ENCODE peak calls at places on chromosome X, in four cellular contexts. F, M, V and K are unnamed samples.

GRCh38 chrX:19964017-19964710 is 26.7 kb downstream of the BCLAF3 start:
- DNase-seq in F (no peak), V (peak), M (no peak), K (no peak)

GRCh38 chrX:69016220-69016941 is 148.9 kb downstream of the PJA1 start:
- DNase-seq in F (no peak), M (no peak), V (no peak), K (peak)

GRCh38 chrX:148649145-148649645 is 148.8 kb downstream of the AFF2 start:
- DNase-seq in M (peak), F (peak), V (no peak), K (no peak)

GRCh38 chrX:37357436-37357835 is 8.3 kb downstream of the PRRG1 start:
- DNase-seq in F (no peak), M (no peak), V (no peak), K (no peak)

GRCh38 chrX:108412783-108413182 is 25.4 kb downstream of the COL4A6 start:
- DNase-seq in M (no peak), F (no peak), V (no peak), K (no peak)

GRCh38 chrX:119234931-119235555 is 1.0 kb upstream of the PGRMC1 start:
- DNase-seq in V (no peak), F (peak), M (no peak), K (no peak)

GRCh38 chrX:132489256-132490085 is 633 bp upstream of the MBNL3 start:
- DNase-seq in M (peak), F (peak), V (peak), K (peak)

GRCh38 chrX:30521440-30522182 is 56.0 kb downstream of the TASL start:
- DNase-seq in M (peak), F (peak), V (peak), K (peak)

GRCh38 chrX:71536285-71536684 is 3.4 kb downstream of the OGT start:
- DNase-seq in M (no peak), F (no peak), V (no peak), K (no peak)

GRCh38 chrX:133699023-133699728 is 283.9 kb upstream of the GPC4 start:
- DNase-seq in V (no peak), M (no peak), F (no peak), K (no peak)

GRCh38 chrX:53288173-53288572 is 6.8 kb upstream of the IQSEC2 start:
- DNase-seq in M (peak), V (no peak), F (peak), K (no peak)

GRCh38 chrX:70262952-70263567 is 3.1 kb upstream of the P2RY4 start:
- DNase-seq in M (peak), F (peak), V (peak), K (peak)

GRCh38 chrX:36577006-36577405 is 431.2 kb upstream of the FAM47C start:
- DNase-seq in V (no peak), F (peak), M (no peak), K (no peak)

GRCh38 chrX:41559662-41560061 is 112.5 kb downstream of the NYX start:
- DNase-seq in M (peak), V (no peak), F (no peak), K (no peak)

GRCh38 chrX:107684956-107685385 is 56.7 kb downstream of the PRPS1 start:
- DNase-seq in M (no peak), V (peak), F (peak), K (no peak)

GRCh38 chrX:132875705-132876508 is 82.5 kb downstream of the HS6ST2 start:
- DNase-seq in M (no peak), V (no peak), F (peak), K (no peak)

GRCh38 chrX:47623540-47624027 is 3.9 kb upstream of the SYN1 start:
- DNase-seq in F (peak), M (peak), V (peak), K (peak)

GRCh38 chrX:154082396-154083133 is 15.0 kb downstream of the MECP2 start:
- DNase-seq in M (peak), F (no peak), V (peak), K (peak)

GRCh38 chrX:137999542-137999941 is 433.6 kb downstream of the ZIC3 start:
- DNase-seq in F (no peak), M (no peak), V (no peak), K (no peak)

GRCh38 chrX:81286075-81286474 is 84.2 kb downstream of the SH3BGRL start:
- DNase-seq in V (no peak), M (no peak), F (no peak), K (no peak)

GRCh38 chrX:151753313-151754041 is 18.9 kb downstream of the CNGA2 start:
- DNase-seq in V (peak), F (peak), M (peak), K (peak)

GRCh38 chrX:42485621-42486020 is 292.3 kb downstream of the PPP1R2C start:
- DNase-seq in M (no peak), F (no peak), V (peak), K (no peak)

GRCh38 chrX:100409316-100410082 is 574 bp downstream of the PCDH19 start:
- DNase-seq in F (no peak), M (no peak), V (no peak), K (peak)

GRCh38 chrX:106862972-106863688 is 40.0 kb downstream of the RIPPLY1 start:
- DNase-seq in M (no peak), V (peak), F (peak), K (no peak)

GRCh38 chrX:47796433-47796906 is 40.2 kb upstream of the ZNF81 start:
- DNase-seq in V (peak), M (peak), F (no peak), K (peak)

GRCh38 chrX:2424317-2424716 is 76.5 kb downstream of the DHRSX start:
- DNase-seq in V (no peak), M (no peak), F (no peak), K (no peak)

GRCh38 chrX:46978341-46979291 is 66.4 kb downstream of the JADE3 start:
- DNase-seq in M (peak), F (peak), V (peak), K (peak)

GRCh38 chrX:119692241-119693031 is 532 bp downstream of the SEPTIN6 start:
- DNase-seq in V (peak), F (peak), M (peak), K (peak)

GRCh38 chrX:23497919-23498318 is 163.3 kb downstream of the PTCHD1 start:
- DNase-seq in F (no peak), M (no peak), V (no peak), K (no peak)